ENCODE peak calls at places on chromosomes 3 and 15, in eight cellular contexts. L is activated CD8-positive, alpha-beta T cell treated with anti-CD3 and anti-CD28 coated beads for 36 hours; K is amygdala; Q is activated CD4-positive, alpha-beta T cell treated with anti-CD3 and anti-CD28 coated beads for 36 hours; S is GM06990; M is fibroblast of pulmonary artery; E is HepG2; N is testis. P is an unnamed sample.

GRCh38 chr3:146513386-146514051 is 30.9 kb downstream of the PLSCR1 start:
- DNase-seq in L (no peak), K (no peak), Q (no peak), S (no peak), M (no peak), E (no peak), N (no peak), P (no peak)

GRCh38 chr3:175224051-175224450 is 364.9 kb downstream of the NAALADL2 start:
- DNase-seq in L (no peak), K (no peak), Q (no peak), S (no peak), M (peak), E (peak), N (peak), P (no peak)

GRCh38 chr3:3157484-3157883 is 22.0 kb downstream of the CRBN start:
- DNase-seq in L (no peak), K (no peak), Q (no peak), S (no peak), M (no peak), E (no peak), N (no peak), P (peak)

GRCh38 chr3:110391640-110392395 is 679.8 kb upstream of the NECTIN3 start:
- DNase-seq in L (no peak), K (no peak), Q (no peak), S (no peak), M (peak), E (no peak), N (no peak), P (no peak)

GRCh38 chr15:43523646-43524045 is 6.2 kb downstream of the MAP1A start:
- DNase-seq in L (no peak), K (no peak), Q (no peak), S (no peak), M (no peak), E (no peak), N (no peak), P (no peak)

GRCh38 chr3:178482981-178483380 is 53.3 kb upstream of the KCNMB2 start:
- DNase-seq in L (no peak), K (no peak), Q (no peak), S (no peak), M (no peak), E (no peak), N (no peak), P (no peak)

GRCh38 chr15:69032006-69032405 is 17.5 kb downstream of the NOX5 start:
- DNase-seq in L (no peak), K (no peak), Q (no peak), S (no peak), M (no peak), E (no peak), N (no peak), P (no peak)

GRCh38 chr15:81959196-81959595 is 86.6 kb downstream of the MEX3B start:
- DNase-seq in L (no peak), K (no peak), Q (no peak), S (no peak), M (no peak), E (no peak), N (no peak), P (no peak)

GRCh38 chr3:26011276-26011675 is 221.4 kb downstream of the OXSM start:
- DNase-seq in L (no peak), K (no peak), Q (no peak), S (no peak), M (no peak), E (no peak), N (no peak), P (no peak)

GRCh38 chr3:43013743-43014155 is 34.6 kb downstream of the GASK1A start:
- DNase-seq in L (peak), K (no peak), Q (peak), S (no peak), M (no peak), E (no peak), N (no peak), P (no peak)

P was measured in brain pericyte.